ENCODE peak calls at places on chromosomes 2 and 18, in nine cellular contexts. One of them, this sample, is unnamed.

GRCh38 chr2:119852214-119852613 is 92.5 kb downstream of the PTPN4 start:
- DNase-seq in activated CD4-positive, alpha-beta T cell treated with anti-CD3 and anti-CD28 coated beads, Interleukin-2, amount 50 U/mL, for 1 hour: no peak
- DNase-seq in lower leg skin: no peak
- DNase-seq in HTR-8/SVneo: no peak
- DNase-seq in stimulated activated CD8-positive, alpha-beta memory T cell treated with anti-CD3 and anti-CD28 coated beads, Interleukin-2, amount 100 ng/mL, for 1 hour: no peak
- DNase-seq in left ventricle myocardium inferior: no peak
- DNase-seq in activated CD8-positive, alpha-beta memory T cell treated with anti-CD3 and anti-CD28 coated beads for 24 hours: no peak
- DNase-seq in thoracic aorta: no peak
- DNase-seq in NCI-H2029: no peak
- DNase-seq in this sample: no peak

GRCh38 chr2:129330504-129330903 is 649.0 kb upstream of the RAB6C start:
- DNase-seq in thoracic aorta: no peak
- DNase-seq in activated CD4-positive, alpha-beta T cell treated with anti-CD3 and anti-CD28 coated beads, Interleukin-2, amount 50 U/mL, for 1 hour: no peak
- DNase-seq in HTR-8/SVneo: no peak
- DNase-seq in stimulated activated CD8-positive, alpha-beta memory T cell treated with anti-CD3 and anti-CD28 coated beads, Interleukin-2, amount 100 ng/mL, for 1 hour: no peak
- DNase-seq in activated CD8-positive, alpha-beta memory T cell treated with anti-CD3 and anti-CD28 coated beads for 24 hours: no peak
- DNase-seq in lower leg skin: no peak
- DNase-seq in left ventricle myocardium inferior: no peak
- DNase-seq in NCI-H2029: no peak
- DNase-seq in this sample: no peak

GRCh38 chr2:227033471-227034148 is 130.4 kb downstream of the COL4A4 start:
- DNase-seq in HTR-8/SVneo: peak
- DNase-seq in left ventricle myocardium inferior: no peak
- DNase-seq in lower leg skin: no peak
- DNase-seq in activated CD4-positive, alpha-beta T cell treated with anti-CD3 and anti-CD28 coated beads, Interleukin-2, amount 50 U/mL, for 1 hour: peak
- DNase-seq in NCI-H2029: no peak
- DNase-seq in activated CD8-positive, alpha-beta memory T cell treated with anti-CD3 and anti-CD28 coated beads for 24 hours: peak
- DNase-seq in thoracic aorta: no peak
- DNase-seq in stimulated activated CD8-positive, alpha-beta memory T cell treated with anti-CD3 and anti-CD28 coated beads, Interleukin-2, amount 100 ng/mL, for 1 hour: no peak
- DNase-seq in this sample: no peak

GRCh38 chr18:41643427-41643826 is 311.6 kb upstream of the PIK3C3 start:
- DNase-seq in NCI-H2029: no peak
- DNase-seq in activated CD8-positive, alpha-beta memory T cell treated with anti-CD3 and anti-CD28 coated beads for 24 hours: no peak
- DNase-seq in HTR-8/SVneo: no peak
- DNase-seq in lower leg skin: no peak
- DNase-seq in left ventricle myocardium inferior: no peak
- DNase-seq in stimulated activated CD8-positive, alpha-beta memory T cell treated with anti-CD3 and anti-CD28 coated beads, Interleukin-2, amount 100 ng/mL, for 1 hour: no peak
- DNase-seq in activated CD4-positive, alpha-beta T cell treated with anti-CD3 and anti-CD28 coated beads, Interleukin-2, amount 50 U/mL, for 1 hour: no peak
- DNase-seq in thoracic aorta: no peak
- DNase-seq in this sample: no peak

GRCh38 chr2:32937602-32938450 is 8.9 kb upstream of the LTBP1 start:
- DNase-seq in NCI-H2029: no peak
- DNase-seq in stimulated activated CD8-positive, alpha-beta memory T cell treated with anti-CD3 and anti-CD28 coated beads, Interleukin-2, amount 100 ng/mL, for 1 hour: no peak
- DNase-seq in HTR-8/SVneo: peak
- DNase-seq in activated CD8-positive, alpha-beta memory T cell treated with anti-CD3 and anti-CD28 coated beads for 24 hours: no peak
- DNase-seq in thoracic aorta: no peak
- DNase-seq in lower leg skin: no peak
- DNase-seq in activated CD4-positive, alpha-beta T cell treated with anti-CD3 and anti-CD28 coated beads, Interleukin-2, amount 50 U/mL, for 1 hour: no peak
- DNase-seq in left ventricle myocardium inferior: no peak
- DNase-seq in this sample: no peak

GRCh38 chr2:30048636-30049175 is 98.1 kb upstream of the YPEL5 start:
- DNase-seq in stimulated activated CD8-positive, alpha-beta memory T cell treated with anti-CD3 and anti-CD28 coated beads, Interleukin-2, amount 100 ng/mL, for 1 hour: no peak
- DNase-seq in activated CD4-positive, alpha-beta T cell treated with anti-CD3 and anti-CD28 coated beads, Interleukin-2, amount 50 U/mL, for 1 hour: no peak
- DNase-seq in thoracic aorta: no peak
- DNase-seq in HTR-8/SVneo: no peak
- DNase-seq in NCI-H2029: peak
- DNase-seq in left ventricle myocardium inferior: no peak
- DNase-seq in activated CD8-positive, alpha-beta memory T cell treated with anti-CD3 and anti-CD28 coated beads for 24 hours: no peak
- DNase-seq in lower leg skin: no peak
- DNase-seq in this sample: no peak

GRCh38 chr18:49645836-49646235 is 84.0 kb downstream of the LIPG start:
- DNase-seq in stimulated activated CD8-positive, alpha-beta memory T cell treated with anti-CD3 and anti-CD28 coated beads, Interleukin-2, amount 100 ng/mL, for 1 hour: no peak
- DNase-seq in thoracic aorta: peak
- DNase-seq in NCI-H2029: no peak
- DNase-seq in lower leg skin: peak
- DNase-seq in left ventricle myocardium inferior: peak
- DNase-seq in HTR-8/SVneo: no peak
- DNase-seq in activated CD8-positive, alpha-beta memory T cell treated with anti-CD3 and anti-CD28 coated beads for 24 hours: no peak
- DNase-seq in activated CD4-positive, alpha-beta T cell treated with anti-CD3 and anti-CD28 coated beads, Interleukin-2, amount 50 U/mL, for 1 hour: no peak
- DNase-seq in this sample: no peak

GRCh38 chr2:127004893-127005600 is 101.9 kb downstream of the BIN1 start:
- DNase-seq in HTR-8/SVneo: no peak
- DNase-seq in lower leg skin: no peak
- DNase-seq in stimulated activated CD8-positive, alpha-beta memory T cell treated with anti-CD3 and anti-CD28 coated beads, Interleukin-2, amount 100 ng/mL, for 1 hour: no peak
- DNase-seq in NCI-H2029: no peak
- DNase-seq in activated CD8-positive, alpha-beta memory T cell treated with anti-CD3 and anti-CD28 coated beads for 24 hours: no peak
- DNase-seq in thoracic aorta: no peak
- DNase-seq in activated CD4-positive, alpha-beta T cell treated with anti-CD3 and anti-CD28 coated beads, Interleukin-2, amount 50 U/mL, for 1 hour: no peak
- DNase-seq in left ventricle myocardium inferior: no peak
- DNase-seq in this sample: no peak

GRCh38 chr18:75429975-75430374 is 2.5 kb upstream of the SMIM21 start:
- DNase-seq in left ventricle myocardium inferior: no peak
- DNase-seq in stimulated activated CD8-positive, alpha-beta memory T cell treated with anti-CD3 and anti-CD28 coated beads, Interleukin-2, amount 100 ng/mL, for 1 hour: no peak
- DNase-seq in activated CD8-positive, alpha-beta memory T cell treated with anti-CD3 and anti-CD28 coated beads for 24 hours: no peak
- DNase-seq in HTR-8/SVneo: no peak
- DNase-seq in activated CD4-positive, alpha-beta T cell treated with anti-CD3 and anti-CD28 coated beads, Interleukin-2, amount 50 U/mL, for 1 hour: no peak
- DNase-seq in lower leg skin: no peak
- DNase-seq in NCI-H2029: no peak
- DNase-seq in thoracic aorta: no peak
- DNase-seq in this sample: no peak

GRCh38 chr18:54444309-54444914 is 86.7 kb downstream of the C18orf54 start:
- DNase-seq in activated CD4-positive, alpha-beta T cell treated with anti-CD3 and anti-CD28 coated beads, Interleukin-2, amount 50 U/mL, for 1 hour: peak
- DNase-seq in NCI-H2029: no peak
- DNase-seq in thoracic aorta: no peak
- DNase-seq in lower leg skin: no peak
- DNase-seq in activated CD8-positive, alpha-beta memory T cell treated with anti-CD3 and anti-CD28 coated beads for 24 hours: no peak
- DNase-seq in HTR-8/SVneo: peak
- DNase-seq in left ventricle myocardium inferior: peak
- DNase-seq in stimulated activated CD8-positive, alpha-beta memory T cell treated with anti-CD3 and anti-CD28 coated beads, Interleukin-2, amount 100 ng/mL, for 1 hour: no peak
- DNase-seq in this sample: no peak

GRCh38 chr18:27856839-27857238 is 320.1 kb downstream of the CDH2 start:
- DNase-seq in thoracic aorta: no peak
- DNase-seq in HTR-8/SVneo: no peak
- DNase-seq in activated CD4-positive, alpha-beta T cell treated with anti-CD3 and anti-CD28 coated beads, Interleukin-2, amount 50 U/mL, for 1 hour: no peak
- DNase-seq in stimulated activated CD8-positive, alpha-beta memory T cell treated with anti-CD3 and anti-CD28 coated beads, Interleukin-2, amount 100 ng/mL, for 1 hour: no peak
- DNase-seq in lower leg skin: no peak
- DNase-seq in NCI-H2029: no peak
- DNase-seq in activated CD8-positive, alpha-beta memory T cell treated with anti-CD3 and anti-CD28 coated beads for 24 hours: no peak
- DNase-seq in left ventricle myocardium inferior: no peak
- DNase-seq in this sample: peak

GRCh38 chr2:60972889-60973656 is 44.4 kb upstream of the PEX13 start:
- DNase-seq in left ventricle myocardium inferior: no peak
- DNase-seq in thoracic aorta: no peak
- DNase-seq in NCI-H2029: no peak
- DNase-seq in stimulated activated CD8-positive, alpha-beta memory T cell treated with anti-CD3 and anti-CD28 coated beads, Interleukin-2, amount 100 ng/mL, for 1 hour: no peak
- DNase-seq in lower leg skin: no peak
- DNase-seq in activated CD4-positive, alpha-beta T cell treated with anti-CD3 and anti-CD28 coated beads, Interleukin-2, amount 50 U/mL, for 1 hour: no peak
- DNase-seq in activated CD8-positive, alpha-beta memory T cell treated with anti-CD3 and anti-CD28 coated beads for 24 hours: no peak
- DNase-seq in HTR-8/SVneo: no peak
- DNase-seq in this sample: no peak

GRCh38 chr18:48326901-48327675 is 82.1 kb downstream of the ZBTB7C start:
- DNase-seq in activated CD8-positive, alpha-beta memory T cell treated with anti-CD3 and anti-CD28 coated beads for 24 hours: no peak
- DNase-seq in NCI-H2029: no peak
- DNase-seq in left ventricle myocardium inferior: no peak
- DNase-seq in stimulated activated CD8-positive, alpha-beta memory T cell treated with anti-CD3 and anti-CD28 coated beads, Interleukin-2, amount 100 ng/mL, for 1 hour: no peak
- DNase-seq in thoracic aorta: no peak
- DNase-seq in activated CD4-positive, alpha-beta T cell treated with anti-CD3 and anti-CD28 coated beads, Interleukin-2, amount 50 U/mL, for 1 hour: no peak
- DNase-seq in HTR-8/SVneo: peak
- DNase-seq in lower leg skin: no peak
- DNase-seq in this sample: no peak

GRCh38 chr18:34942975-34943374 is 98.2 kb upstream of the MAPRE2 start:
- DNase-seq in stimulated activated CD8-positive, alpha-beta memory T cell treated with anti-CD3 and anti-CD28 coated beads, Interleukin-2, amount 100 ng/mL, for 1 hour: no peak
- DNase-seq in NCI-H2029: no peak
- DNase-seq in lower leg skin: no peak
- DNase-seq in activated CD8-positive, alpha-beta memory T cell treated with anti-CD3 and anti-CD28 coated beads for 24 hours: no peak
- DNase-seq in thoracic aorta: no peak
- DNase-seq in HTR-8/SVneo: no peak
- DNase-seq in left ventricle myocardium inferior: no peak
- DNase-seq in activated CD4-positive, alpha-beta T cell treated with anti-CD3 and anti-CD28 coated beads, Interleukin-2, amount 50 U/mL, for 1 hour: no peak
- DNase-seq in this sample: no peak

GRCh38 chr2:110149330-110150220 is 34.0 kb upstream of the MALL start:
- DNase-seq in stimulated activated CD8-positive, alpha-beta memory T cell treated with anti-CD3 and anti-CD28 coated beads, Interleukin-2, amount 100 ng/mL, for 1 hour: no peak
- DNase-seq in left ventricle myocardium inferior: no peak
- DNase-seq in lower leg skin: no peak
- DNase-seq in thoracic aorta: no peak
- DNase-seq in activated CD8-positive, alpha-beta memory T cell treated with anti-CD3 and anti-CD28 coated beads for 24 hours: no peak
- DNase-seq in HTR-8/SVneo: peak
- DNase-seq in activated CD4-positive, alpha-beta T cell treated with anti-CD3 and anti-CD28 coated beads, Interleukin-2, amount 50 U/mL, for 1 hour: no peak
- DNase-seq in NCI-H2029: no peak
- DNase-seq in this sample: no peak

GRCh38 chr2:20148841-20149702 is 75.9 kb downstream of the SDC1 start:
- DNase-seq in stimulated activated CD8-positive, alpha-beta memory T cell treated with anti-CD3 and anti-CD28 coated beads, Interleukin-2, amount 100 ng/mL, for 1 hour: no peak
- DNase-seq in NCI-H2029: no peak
- DNase-seq in left ventricle myocardium inferior: no peak
- DNase-seq in thoracic aorta: no peak
- DNase-seq in activated CD8-positive, alpha-beta memory T cell treated with anti-CD3 and anti-CD28 coated beads for 24 hours: no peak
- DNase-seq in activated CD4-positive, alpha-beta T cell treated with anti-CD3 and anti-CD28 coated beads, Interleukin-2, amount 50 U/mL, for 1 hour: no peak
- DNase-seq in lower leg skin: no peak
- DNase-seq in HTR-8/SVneo: peak
- DNase-seq in this sample: no peak

GRCh38 chr18:10715791-10716190 is 190.0 kb downstream of the NAPG start:
- DNase-seq in NCI-H2029: peak
- DNase-seq in HTR-8/SVneo: no peak
- DNase-seq in stimulated activated CD8-positive, alpha-beta memory T cell treated with anti-CD3 and anti-CD28 coated beads, Interleukin-2, amount 100 ng/mL, for 1 hour: no peak
- DNase-seq in thoracic aorta: no peak
- DNase-seq in left ventricle myocardium inferior: no peak
- DNase-seq in lower leg skin: peak
- DNase-seq in activated CD8-positive, alpha-beta memory T cell treated with anti-CD3 and anti-CD28 coated beads for 24 hours: no peak
- DNase-seq in activated CD4-positive, alpha-beta T cell treated with anti-CD3 and anti-CD28 coated beads, Interleukin-2, amount 50 U/mL, for 1 hour: no peak
- DNase-seq in this sample: no peak

GRCh38 chr18:45161850-45162249 is 453.4 kb upstream of the SLC14A2 start:
- DNase-seq in activated CD4-positive, alpha-beta T cell treated with anti-CD3 and anti-CD28 coated beads, Interleukin-2, amount 50 U/mL, for 1 hour: no peak
- DNase-seq in lower leg skin: no peak
- DNase-seq in thoracic aorta: no peak
- DNase-seq in activated CD8-positive, alpha-beta memory T cell treated with anti-CD3 and anti-CD28 coated beads for 24 hours: no peak
- DNase-seq in stimulated activated CD8-positive, alpha-beta memory T cell treated with anti-CD3 and anti-CD28 coated beads, Interleukin-2, amount 100 ng/mL, for 1 hour: no peak
- DNase-seq in HTR-8/SVneo: no peak
- DNase-seq in NCI-H2029: no peak
- DNase-seq in left ventricle myocardium inferior: no peak
- DNase-seq in this sample: no peak

GRCh38 chr2:178258916-178259315 is 64.6 kb downstream of the OSBPL6 start:
- DNase-seq in HTR-8/SVneo: no peak
- DNase-seq in thoracic aorta: no peak
- DNase-seq in NCI-H2029: no peak
- DNase-seq in stimulated activated CD8-positive, alpha-beta memory T cell treated with anti-CD3 and anti-CD28 coated beads, Interleukin-2, amount 100 ng/mL, for 1 hour: no peak
- DNase-seq in left ventricle myocardium inferior: no peak
- DNase-seq in activated CD8-positive, alpha-beta memory T cell treated with anti-CD3 and anti-CD28 coated beads for 24 hours: no peak
- DNase-seq in activated CD4-positive, alpha-beta T cell treated with anti-CD3 and anti-CD28 coated beads, Interleukin-2, amount 50 U/mL, for 1 hour: no peak
- DNase-seq in lower leg skin: no peak
- DNase-seq in this sample: no peak

GRCh38 chr2:209933499-209934458 is 68.7 kb upstream of the RPE start:
- DNase-seq in activated CD4-positive, alpha-beta T cell treated with anti-CD3 and anti-CD28 coated beads, Interleukin-2, amount 50 U/mL, for 1 hour: no peak
- DNase-seq in thoracic aorta: no peak
- DNase-seq in lower leg skin: no peak
- DNase-seq in HTR-8/SVneo: no peak
- DNase-seq in stimulated activated CD8-positive, alpha-beta memory T cell treated with anti-CD3 and anti-CD28 coated beads, Interleukin-2, amount 100 ng/mL, for 1 hour: no peak
- DNase-seq in NCI-H2029: no peak
- DNase-seq in left ventricle myocardium inferior: no peak
- DNase-seq in activated CD8-positive, alpha-beta memory T cell treated with anti-CD3 and anti-CD28 coated beads for 24 hours: no peak
- DNase-seq in this sample: no peak

GRCh38 chr2:63614983-63615945 is 26.5 kb downstream of the MDH1 start:
- DNase-seq in thoracic aorta: no peak
- DNase-seq in NCI-H2029: no peak
- DNase-seq in stimulated activated CD8-positive, alpha-beta memory T cell treated with anti-CD3 and anti-CD28 coated beads, Interleukin-2, amount 100 ng/mL, for 1 hour: no peak
- DNase-seq in left ventricle myocardium inferior: no peak
- DNase-seq in activated CD8-positive, alpha-beta memory T cell treated with anti-CD3 and anti-CD28 coated beads for 24 hours: no peak
- DNase-seq in activated CD4-positive, alpha-beta T cell treated with anti-CD3 and anti-CD28 coated beads, Interleukin-2, amount 50 U/mL, for 1 hour: no peak
- DNase-seq in HTR-8/SVneo: peak
- DNase-seq in lower leg skin: no peak
- DNase-seq in this sample: no peak

GRCh38 chr18:57621252-57621607 is 406 bp downstream of the NARS1 start:
- DNase-seq in activated CD8-positive, alpha-beta memory T cell treated with anti-CD3 and anti-CD28 coated beads for 24 hours: no peak
- DNase-seq in HTR-8/SVneo: no peak
- DNase-seq in lower leg skin: no peak
- DNase-seq in NCI-H2029: no peak
- DNase-seq in left ventricle myocardium inferior: no peak
- DNase-seq in stimulated activated CD8-positive, alpha-beta memory T cell treated with anti-CD3 and anti-CD28 coated beads, Interleukin-2, amount 100 ng/mL, for 1 hour: no peak
- DNase-seq in thoracic aorta: no peak
- DNase-seq in activated CD4-positive, alpha-beta T cell treated with anti-CD3 and anti-CD28 coated beads, Interleukin-2, amount 50 U/mL, for 1 hour: no peak
- DNase-seq in this sample: no peak

GRCh38 chr18:58143391-58143790 is 99.4 kb downstream of the NEDD4L start:
- DNase-seq in stimulated activated CD8-positive, alpha-beta memory T cell treated with anti-CD3 and anti-CD28 coated beads, Interleukin-2, amount 100 ng/mL, for 1 hour: no peak
- DNase-seq in activated CD4-positive, alpha-beta T cell treated with anti-CD3 and anti-CD28 coated beads, Interleukin-2, amount 50 U/mL, for 1 hour: no peak
- DNase-seq in thoracic aorta: no peak
- DNase-seq in lower leg skin: no peak
- DNase-seq in HTR-8/SVneo: no peak
- DNase-seq in NCI-H2029: no peak
- DNase-seq in activated CD8-positive, alpha-beta memory T cell treated with anti-CD3 and anti-CD28 coated beads for 24 hours: no peak
- DNase-seq in left ventricle myocardium inferior: no peak
- DNase-seq in this sample: no peak

GRCh38 chr18:48674198-48674721 is 135.4 kb downstream of the CTIF start:
- DNase-seq in lower leg skin: no peak
- DNase-seq in HTR-8/SVneo: no peak
- DNase-seq in left ventricle myocardium inferior: peak
- DNase-seq in stimulated activated CD8-positive, alpha-beta memory T cell treated with anti-CD3 and anti-CD28 coated beads, Interleukin-2, amount 100 ng/mL, for 1 hour: no peak
- DNase-seq in activated CD4-positive, alpha-beta T cell treated with anti-CD3 and anti-CD28 coated beads, Interleukin-2, amount 50 U/mL, for 1 hour: no peak
- DNase-seq in NCI-H2029: no peak
- DNase-seq in activated CD8-positive, alpha-beta memory T cell treated with anti-CD3 and anti-CD28 coated beads for 24 hours: no peak
- DNase-seq in thoracic aorta: peak
- DNase-seq in this sample: no peak

GRCh38 chr2:169704160-169704713 is 10.0 kb downstream of the PHOSPHO2 start:
- DNase-seq in activated CD8-positive, alpha-beta memory T cell treated with anti-CD3 and anti-CD28 coated beads for 24 hours: no peak
- DNase-seq in NCI-H2029: no peak
- DNase-seq in left ventricle myocardium inferior: no peak
- DNase-seq in lower leg skin: no peak
- DNase-seq in HTR-8/SVneo: no peak
- DNase-seq in activated CD4-positive, alpha-beta T cell treated with anti-CD3 and anti-CD28 coated beads, Interleukin-2, amount 50 U/mL, for 1 hour: no peak
- DNase-seq in thoracic aorta: no peak
- DNase-seq in stimulated activated CD8-positive, alpha-beta memory T cell treated with anti-CD3 and anti-CD28 coated beads, Interleukin-2, amount 100 ng/mL, for 1 hour: no peak
- DNase-seq in this sample: no peak

GRCh38 chr2:130796280-130796679 is 40.4 kb upstream of the ARHGEF4 start:
- DNase-seq in stimulated activated CD8-positive, alpha-beta memory T cell treated with anti-CD3 and anti-CD28 coated beads, Interleukin-2, amount 100 ng/mL, for 1 hour: no peak
- DNase-seq in NCI-H2029: no peak
- DNase-seq in thoracic aorta: no peak
- DNase-seq in lower leg skin: no peak
- DNase-seq in HTR-8/SVneo: no peak
- DNase-seq in activated CD4-positive, alpha-beta T cell treated with anti-CD3 and anti-CD28 coated beads, Interleukin-2, amount 50 U/mL, for 1 hour: no peak
- DNase-seq in activated CD8-positive, alpha-beta memory T cell treated with anti-CD3 and anti-CD28 coated beads for 24 hours: no peak
- DNase-seq in left ventricle myocardium inferior: no peak
- DNase-seq in this sample: no peak

GRCh38 chr18:45384137-45384998 is 230.9 kb upstream of the SLC14A2 start:
- DNase-seq in thoracic aorta: no peak
- DNase-seq in HTR-8/SVneo: no peak
- DNase-seq in left ventricle myocardium inferior: no peak
- DNase-seq in stimulated activated CD8-positive, alpha-beta memory T cell treated with anti-CD3 and anti-CD28 coated beads, Interleukin-2, amount 100 ng/mL, for 1 hour: no peak
- DNase-seq in lower leg skin: peak
- DNase-seq in activated CD8-positive, alpha-beta memory T cell treated with anti-CD3 and anti-CD28 coated beads for 24 hours: peak
- DNase-seq in NCI-H2029: peak
- DNase-seq in activated CD4-positive, alpha-beta T cell treated with anti-CD3 and anti-CD28 coated beads, Interleukin-2, amount 50 U/mL, for 1 hour: peak
- DNase-seq in this sample: peak

GRCh38 chr2:9228088-9228751 is 21.6 kb downstream of the ASAP2 start:
- DNase-seq in lower leg skin: no peak
- DNase-seq in activated CD4-positive, alpha-beta T cell treated with anti-CD3 and anti-CD28 coated beads, Interleukin-2, amount 50 U/mL, for 1 hour: no peak
- DNase-seq in activated CD8-positive, alpha-beta memory T cell treated with anti-CD3 and anti-CD28 coated beads for 24 hours: no peak
- DNase-seq in HTR-8/SVneo: no peak
- DNase-seq in stimulated activated CD8-positive, alpha-beta memory T cell treated with anti-CD3 and anti-CD28 coated beads, Interleukin-2, amount 100 ng/mL, for 1 hour: no peak
- DNase-seq in left ventricle myocardium inferior: no peak
- DNase-seq in NCI-H2029: no peak
- DNase-seq in thoracic aorta: no peak
- DNase-seq in this sample: no peak

GRCh38 chr2:175156534-175156933 is 11.5 kb downstream of the ATF2 start:
- DNase-seq in activated CD8-positive, alpha-beta memory T cell treated with anti-CD3 and anti-CD28 coated beads for 24 hours: no peak
- DNase-seq in stimulated activated CD8-positive, alpha-beta memory T cell treated with anti-CD3 and anti-CD28 coated beads, Interleukin-2, amount 100 ng/mL, for 1 hour: no peak
- DNase-seq in thoracic aorta: no peak
- DNase-seq in lower leg skin: no peak
- DNase-seq in NCI-H2029: no peak
- DNase-seq in HTR-8/SVneo: no peak
- DNase-seq in activated CD4-positive, alpha-beta T cell treated with anti-CD3 and anti-CD28 coated beads, Interleukin-2, amount 50 U/mL, for 1 hour: no peak
- DNase-seq in left ventricle myocardium inferior: no peak
- DNase-seq in this sample: no peak

GRCh38 chr2:182229288-182229687 is 197.5 kb downstream of the PDE1A start:
- DNase-seq in lower leg skin: no peak
- DNase-seq in NCI-H2029: no peak
- DNase-seq in HTR-8/SVneo: no peak
- DNase-seq in left ventricle myocardium inferior: no peak
- DNase-seq in activated CD4-positive, alpha-beta T cell treated with anti-CD3 and anti-CD28 coated beads, Interleukin-2, amount 50 U/mL, for 1 hour: no peak
- DNase-seq in activated CD8-positive, alpha-beta memory T cell treated with anti-CD3 and anti-CD28 coated beads for 24 hours: no peak
- DNase-seq in thoracic aorta: no peak
- DNase-seq in stimulated activated CD8-positive, alpha-beta memory T cell treated with anti-CD3 and anti-CD28 coated beads, Interleukin-2, amount 100 ng/mL, for 1 hour: no peak
- DNase-seq in this sample: no peak

GRCh38 chr2:30514134-30514860 is 67.3 kb downstream of the LCLAT1 start:
- DNase-seq in left ventricle myocardium inferior: peak
- DNase-seq in activated CD8-positive, alpha-beta memory T cell treated with anti-CD3 and anti-CD28 coated beads for 24 hours: no peak
- DNase-seq in NCI-H2029: no peak
- DNase-seq in thoracic aorta: no peak
- DNase-seq in activated CD4-positive, alpha-beta T cell treated with anti-CD3 and anti-CD28 coated beads, Interleukin-2, amount 50 U/mL, for 1 hour: no peak
- DNase-seq in stimulated activated CD8-positive, alpha-beta memory T cell treated with anti-CD3 and anti-CD28 coated beads, Interleukin-2, amount 100 ng/mL, for 1 hour: no peak
- DNase-seq in HTR-8/SVneo: peak
- DNase-seq in lower leg skin: no peak
- DNase-seq in this sample: no peak